ENCODE peak calls at places on chromosomes 1 and 21, in ten cellular contexts. One of them, this sample, is unnamed.

GRCh38 chr1:17498214-17498613 is 41.3 kb upstream of the ARHGEF10L start:
- DNase-seq in IMR-90: no peak
- DNase-seq in mammary epithelial cell: no peak
- DNase-seq in GM12878: no peak
- DNase-seq in keratinocyte: no peak
- DNase-seq in A549: no peak
- DNase-seq in OCI-LY7: no peak
- DNase-seq in fibroblast of lung: no peak
- DNase-seq in HCT116: no peak
- DNase-seq in endothelial cell of umbilical vein: no peak
- DNase-seq in this sample: peak

GRCh38 chr1:183287191-183287675 is 101.2 kb downstream of the LAMC2 start:
- DNase-seq in IMR-90: peak
- DNase-seq in mammary epithelial cell: no peak
- DNase-seq in GM12878: no peak
- DNase-seq in keratinocyte: no peak
- DNase-seq in A549: no peak
- DNase-seq in OCI-LY7: no peak
- DNase-seq in fibroblast of lung: peak
- DNase-seq in HCT116: no peak
- DNase-seq in endothelial cell of umbilical vein: peak
- DNase-seq in this sample: peak

GRCh38 chr21:26939532-26940181 is 27.2 kb downstream of the ADAMTS5 start:
- DNase-seq in IMR-90: peak
- DNase-seq in mammary epithelial cell: no peak
- DNase-seq in GM12878: no peak
- DNase-seq in keratinocyte: no peak
- DNase-seq in A549: no peak
- DNase-seq in OCI-LY7: no peak
- DNase-seq in fibroblast of lung: peak
- DNase-seq in HCT116: no peak
- DNase-seq in endothelial cell of umbilical vein: no peak
- DNase-seq in this sample: no peak

GRCh38 chr1:178458203-178458602 is 38.6 kb downstream of the CLEC20A start:
- DNase-seq in IMR-90: no peak
- DNase-seq in mammary epithelial cell: no peak
- DNase-seq in GM12878: no peak
- DNase-seq in keratinocyte: no peak
- DNase-seq in A549: no peak
- DNase-seq in OCI-LY7: no peak
- DNase-seq in fibroblast of lung: no peak
- DNase-seq in HCT116: no peak
- DNase-seq in endothelial cell of umbilical vein: no peak
- DNase-seq in this sample: no peak

GRCh38 chr1:1307261-1307907 is 346 bp downstream of the ACAP3 start:
- DNase-seq in IMR-90: no peak
- DNase-seq in mammary epithelial cell: no peak
- DNase-seq in GM12878: no peak
- DNase-seq in keratinocyte: no peak
- DNase-seq in A549: no peak
- DNase-seq in OCI-LY7: no peak
- DNase-seq in fibroblast of lung: no peak
- DNase-seq in HCT116: no peak
- DNase-seq in endothelial cell of umbilical vein: peak
- DNase-seq in this sample: no peak

GRCh38 chr1:38243106-38243505 is 196.5 kb upstream of the POU3F1 start:
- DNase-seq in IMR-90: no peak
- DNase-seq in mammary epithelial cell: peak
- DNase-seq in GM12878: no peak
- DNase-seq in keratinocyte: no peak
- DNase-seq in A549: no peak
- DNase-seq in OCI-LY7: no peak
- DNase-seq in fibroblast of lung: no peak
- DNase-seq in HCT116: no peak
- DNase-seq in endothelial cell of umbilical vein: no peak
- DNase-seq in this sample: peak

GRCh38 chr1:209743145-209743482 is 12.7 kb upstream of the TRAF3IP3 start:
- DNase-seq in IMR-90: peak
- DNase-seq in mammary epithelial cell: peak
- DNase-seq in GM12878: no peak
- DNase-seq in keratinocyte: no peak
- DNase-seq in A549: no peak
- DNase-seq in OCI-LY7: no peak
- DNase-seq in fibroblast of lung: peak
- DNase-seq in HCT116: no peak
- DNase-seq in endothelial cell of umbilical vein: no peak
- DNase-seq in this sample: no peak

GRCh38 chr1:77857557-77857956 is 30.9 kb upstream of the NEXN start:
- DNase-seq in IMR-90: peak
- DNase-seq in mammary epithelial cell: no peak
- DNase-seq in GM12878: no peak
- DNase-seq in keratinocyte: no peak
- DNase-seq in A549: no peak
- DNase-seq in OCI-LY7: no peak
- DNase-seq in fibroblast of lung: peak
- DNase-seq in HCT116: no peak
- DNase-seq in endothelial cell of umbilical vein: peak
- DNase-seq in this sample: no peak

GRCh38 chr1:193539731-193540459 is 353.5 kb upstream of the B3GALT2 start:
- DNase-seq in IMR-90: no peak
- DNase-seq in mammary epithelial cell: no peak
- DNase-seq in GM12878: peak
- DNase-seq in keratinocyte: no peak
- DNase-seq in A549: no peak
- DNase-seq in OCI-LY7: peak
- DNase-seq in fibroblast of lung: no peak
- DNase-seq in HCT116: no peak
- DNase-seq in endothelial cell of umbilical vein: no peak
- DNase-seq in this sample: no peak

GRCh38 chr1:70706381-70707173 is 295.5 kb downstream of the CTH start:
- DNase-seq in IMR-90: no peak
- DNase-seq in mammary epithelial cell: no peak
- DNase-seq in GM12878: no peak
- DNase-seq in keratinocyte: no peak
- DNase-seq in A549: no peak
- DNase-seq in OCI-LY7: no peak
- DNase-seq in fibroblast of lung: no peak
- DNase-seq in HCT116: no peak
- DNase-seq in endothelial cell of umbilical vein: no peak
- DNase-seq in this sample: no peak
- H3K4me3 ChIP-seq in IMR-90: no peak
- H3K4me3 ChIP-seq in mammary epithelial cell: no peak
- H3K4me3 ChIP-seq in GM12878: no peak
- H3K4me3 ChIP-seq in keratinocyte: no peak
- H3K4me3 ChIP-seq in A549: peak
- H3K4me3 ChIP-seq in OCI-LY7: no peak
- H3K4me3 ChIP-seq in fibroblast of lung: peak
- H3K4me3 ChIP-seq in HCT116: no peak
- H3K4me3 ChIP-seq in endothelial cell of umbilical vein: no peak
- H3K4me3 ChIP-seq in this sample: no peak

GRCh38 chr1:175884369-175884768 is 141.0 kb upstream of the TNR start:
- DNase-seq in IMR-90: no peak
- DNase-seq in mammary epithelial cell: no peak
- DNase-seq in GM12878: no peak
- DNase-seq in keratinocyte: no peak
- DNase-seq in A549: no peak
- DNase-seq in OCI-LY7: no peak
- DNase-seq in fibroblast of lung: no peak
- DNase-seq in HCT116: no peak
- DNase-seq in endothelial cell of umbilical vein: no peak
- DNase-seq in this sample: no peak

GRCh38 chr1:175885247-175885646 is 141.9 kb upstream of the TNR start:
- DNase-seq in IMR-90: peak
- DNase-seq in mammary epithelial cell: no peak
- DNase-seq in GM12878: no peak
- DNase-seq in keratinocyte: no peak
- DNase-seq in A549: no peak
- DNase-seq in OCI-LY7: no peak
- DNase-seq in fibroblast of lung: no peak
- DNase-seq in HCT116: no peak
- DNase-seq in endothelial cell of umbilical vein: peak
- DNase-seq in this sample: peak

GRCh38 chr1:175877939-175878730 is 134.7 kb upstream of the TNR start:
- DNase-seq in IMR-90: no peak
- DNase-seq in mammary epithelial cell: no peak
- DNase-seq in GM12878: no peak
- DNase-seq in keratinocyte: no peak
- DNase-seq in A549: no peak
- DNase-seq in OCI-LY7: no peak
- DNase-seq in fibroblast of lung: no peak
- DNase-seq in HCT116: no peak
- DNase-seq in endothelial cell of umbilical vein: no peak
- DNase-seq in this sample: peak

GRCh38 chr1:175882192-175882591 is 138.8 kb upstream of the TNR start:
- DNase-seq in IMR-90: no peak
- DNase-seq in mammary epithelial cell: no peak
- DNase-seq in GM12878: no peak
- DNase-seq in keratinocyte: no peak
- DNase-seq in A549: no peak
- DNase-seq in OCI-LY7: no peak
- DNase-seq in fibroblast of lung: no peak
- DNase-seq in HCT116: no peak
- DNase-seq in endothelial cell of umbilical vein: no peak
- DNase-seq in this sample: no peak

GRCh38 chr1:175881571-175881970 is 138.2 kb upstream of the TNR start:
- DNase-seq in IMR-90: no peak
- DNase-seq in mammary epithelial cell: no peak
- DNase-seq in GM12878: no peak
- DNase-seq in keratinocyte: no peak
- DNase-seq in A549: no peak
- DNase-seq in OCI-LY7: no peak
- DNase-seq in fibroblast of lung: no peak
- DNase-seq in HCT116: no peak
- DNase-seq in endothelial cell of umbilical vein: no peak
- DNase-seq in this sample: no peak
- H3K4me2 ChIP-seq in IMR-90: no peak
- H3K4me2 ChIP-seq in mammary epithelial cell: no peak
- H3K4me2 ChIP-seq in GM12878: no peak
- H3K4me2 ChIP-seq in keratinocyte: no peak
- H3K4me2 ChIP-seq in A549: no peak
- H3K4me2 ChIP-seq in OCI-LY7: no peak
- H3K4me2 ChIP-seq in fibroblast of lung: no peak
- H3K4me2 ChIP-seq in HCT116: no peak
- H3K4me2 ChIP-seq in endothelial cell of umbilical vein: no peak
- H3K4me2 ChIP-seq in this sample: no peak

GRCh38 chr1:221887091-221887746 is 145.3 kb upstream of the DUSP10 start:
- DNase-seq in IMR-90: peak
- DNase-seq in mammary epithelial cell: peak
- DNase-seq in GM12878: no peak
- DNase-seq in keratinocyte: peak
- DNase-seq in A549: peak
- DNase-seq in OCI-LY7: no peak
- DNase-seq in fibroblast of lung: peak
- DNase-seq in HCT116: peak
- DNase-seq in endothelial cell of umbilical vein: no peak
- DNase-seq in this sample: peak
- TF ChIP-seq CTCF in IMR-90: peak
- TF ChIP-seq CTCF in mammary epithelial cell: no peak
- TF ChIP-seq CTCF in GM12878: no peak
- TF ChIP-seq CTCF in keratinocyte: no peak
- TF ChIP-seq CTCF in A549: no peak
- TF ChIP-seq CTCF in OCI-LY7: no peak
- TF ChIP-seq CTCF in fibroblast of lung: no peak
- TF ChIP-seq CTCF in HCT116: peak
- TF ChIP-seq CTCF in endothelial cell of umbilical vein: no peak
- TF ChIP-seq CTCF in this sample: no peak

DNA sequence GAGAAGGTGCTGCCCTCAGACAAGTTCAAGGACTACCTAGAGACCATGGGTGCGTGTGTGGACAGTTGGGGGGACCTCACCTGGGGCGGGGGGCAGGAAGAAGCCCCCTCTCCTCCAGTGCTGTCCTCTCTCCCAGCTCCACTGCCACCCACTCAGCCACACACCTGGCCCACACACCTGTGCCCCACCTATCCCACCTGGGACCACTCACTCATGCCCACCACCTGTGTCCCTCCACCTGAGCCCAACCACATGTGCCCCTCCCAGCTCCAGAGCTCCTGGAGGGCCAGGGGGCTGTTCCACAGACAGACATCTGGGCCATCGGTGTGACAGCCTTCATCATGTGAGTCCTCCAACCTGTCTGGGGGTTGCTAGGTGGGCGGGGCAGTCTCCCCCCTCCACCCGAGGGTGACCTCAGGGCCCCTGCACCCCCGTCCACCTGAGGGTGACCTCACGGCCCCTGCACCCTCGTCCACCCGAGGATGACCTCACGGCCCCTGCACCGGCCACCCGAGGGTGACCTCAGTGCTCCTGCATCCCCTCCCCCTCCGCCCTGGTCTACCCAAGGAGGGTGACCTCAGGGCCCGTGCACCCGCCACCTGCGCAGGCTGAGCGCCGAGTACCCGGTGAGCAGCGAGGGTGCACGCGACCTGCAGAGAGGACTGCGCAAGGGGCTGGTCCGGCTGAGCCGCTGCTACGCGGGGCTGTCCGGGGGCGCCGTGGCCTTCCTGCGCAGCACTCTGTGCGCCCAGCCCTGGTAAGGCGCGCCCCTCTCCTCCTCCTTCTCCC is 28.8 kb downstream of the TRIM11 start:
- DNase-seq in IMR-90: no peak
- DNase-seq in mammary epithelial cell: no peak
- DNase-seq in GM12878: no peak
- DNase-seq in keratinocyte: no peak
- DNase-seq in A549: no peak
- DNase-seq in OCI-LY7: no peak
- DNase-seq in fibroblast of lung: no peak
- DNase-seq in HCT116: no peak
- DNase-seq in endothelial cell of umbilical vein: no peak
- DNase-seq in this sample: no peak
- H3K4me3 ChIP-seq in IMR-90: no peak
- H3K4me3 ChIP-seq in mammary epithelial cell: no peak
- H3K4me3 ChIP-seq in GM12878: no peak
- H3K4me3 ChIP-seq in keratinocyte: peak
- H3K4me3 ChIP-seq in A549: peak
- H3K4me3 ChIP-seq in OCI-LY7: no peak
- H3K4me3 ChIP-seq in fibroblast of lung: no peak
- H3K4me3 ChIP-seq in HCT116: peak
- H3K4me3 ChIP-seq in endothelial cell of umbilical vein: no peak
- H3K4me3 ChIP-seq in this sample: no peak